ENCODE peak calls at places on chromosomes 4 and X, in ten cellular contexts. F is NCI-H1092 treated with DMSO at 0.1 percent for 48 hours; N is neuronal stem cell; P is fibroblast of the conjunctiva; W is stromal cell of bone marrow; B is A549; C is stimulated activated CD8-positive, alpha-beta memory T cell treated with anti-CD3 and anti-CD28 coated beads, Interleukin-2, amount 100 ng/mL, for 1 hour; G is stimulated activated CD4-positive, alpha-beta T cell treated with anti-CD3 and anti-CD28 coated beads, Interleukin-12 subunit alpha, Interleukin-12 subunit beta, amount 100 ng/mL, for 48 hours; K is D721Med; Q is activated CD4-positive, alpha-beta T cell treated with anti-CD3 and anti-CD28 coated beads, Interleukin-2, amount 10 ng/mL, durations not matched to agents 7 days and 5 days. D is an unnamed sample.

GRCh38 chrX:9759340-9759739 is 6.3 kb downstream of the GPR143 start:
- DNase-seq in F (no peak), N (no peak), P (no peak), W (no peak), B (no peak), C (no peak), G (no peak), K (no peak), Q (no peak), D (no peak)

GRCh38 chrX:103510031-103510430 is 9.3 kb downstream of the RAB40A start:
- DNase-seq in F (no peak), N (no peak), P (no peak), W (no peak), B (no peak), C (no peak), G (no peak), K (no peak), Q (no peak), D (no peak)

GRCh38 chr4:66357316-66357715 is 687.0 kb upstream of the EPHA5 start:
- DNase-seq in F (no peak), N (no peak), P (no peak), W (no peak), B (no peak), C (no peak), G (no peak), K (no peak), Q (no peak), D (no peak)

GRCh38 chr4:16942491-16942890 is 44.0 kb upstream of the LDB2 start:
- DNase-seq in F (no peak), N (no peak), P (no peak), W (no peak), B (no peak), C (no peak), G (no peak), K (no peak), Q (no peak), D (no peak)

GRCh38 chr4:6183740-6184139 is 16.6 kb downstream of the JAKMIP1 start:
- DNase-seq in F (no peak), N (no peak), P (no peak), W (no peak), B (no peak), C (no peak), G (no peak), K (no peak), Q (peak), D (no peak)

GRCh38 chrX:143635915-143636314 is at the start of gene SLITRK4:
- DNase-seq in F (no peak), N (peak), P (no peak), W (no peak), B (no peak), C (no peak), G (no peak), K (no peak), Q (no peak), D (no peak)

GRCh38 chr4:184792950-184793555 is 32.7 kb downstream of the ACSL1 start:
- DNase-seq in F (no peak), N (no peak), P (peak), W (peak), B (no peak), C (peak), G (peak), K (no peak), Q (no peak), D (no peak)

GRCh38 chrX:12011075-12011474 is 127.2 kb upstream of the FRMPD4 start:
- DNase-seq in F (no peak), N (no peak), P (peak), W (no peak), B (no peak), C (no peak), G (no peak), K (no peak), Q (no peak), D (no peak)

GRCh38 chr4:54041916-54042315 is 22.5 kb downstream of the CHIC2 start:
- DNase-seq in F (no peak), N (no peak), P (no peak), W (no peak), B (no peak), C (no peak), G (no peak), K (no peak), Q (no peak), D (no peak)

GRCh38 chrX:82335772-82336171 is 1133.9 kb downstream of the SH3BGRL start:
- DNase-seq in F (no peak), N (no peak), P (no peak), W (no peak), B (no peak), C (no peak), G (no peak), K (no peak), Q (no peak), D (peak)

GRCh38 chr4:71441186-71442169 is 102.7 kb downstream of the SLC4A4 start:
- DNase-seq in F (no peak), N (no peak), P (no peak), W (no peak), B (no peak), C (no peak), G (no peak), K (no peak), Q (no peak), D (no peak)

GRCh38 chr4:148901075-148901705 is 459.0 kb upstream of the NR3C2 start:
- DNase-seq in F (no peak), N (no peak), P (no peak), W (no peak), B (no peak), C (no peak), G (no peak), K (no peak), Q (no peak), D (no peak)

GRCh38 chr4:139988863-139989765 is 164.9 kb downstream of the MAML3 start:
- DNase-seq in F (no peak), N (no peak), P (peak), W (peak), B (peak), C (no peak), G (peak), K (no peak), Q (no peak), D (peak)

GRCh38 chr4:25075851-25076250 is 45.1 kb upstream of the LGI2 start:
- DNase-seq in F (no peak), N (no peak), P (no peak), W (no peak), B (no peak), C (no peak), G (no peak), K (no peak), Q (no peak), D (no peak)

D was measured in PC-9.